ENCODE peak calls at places on chromosomes 4 and X, in ten cellular contexts. W is BJ; G is stimulated activated CD4-positive, alpha-beta T cell treated with anti-CD3 and anti-CD28 coated beads, Interleukin-1b, Interleukin-23, amount 100 ng/mL, for 24 hours; S is NK-92 treated with Interleukin-12 subunit alpha and Interleukin-12 subunit beta, amount 100 ng/mL, for 24 hours; L is HS-27A; F is NCI-H510A treated with DMSO at 0.1 percent for 48 hours; M is GM12892; B is central memory CD4-positive, alpha-beta T cell; J is omental fat pad; U is GM13977. D is an unnamed sample.

GRCh38 chr4:154308207-154308606 is 183.4 kb downstream of the DCHS2 start:
- DNase-seq in W (no peak), G (no peak), S (no peak), L (no peak), F (no peak), M (no peak), B (no peak), J (no peak), U (no peak), D (no peak)

GRCh38 chrX:104137496-104137895 is 19.3 kb downstream of the SLC25A53 start:
- DNase-seq in W (no peak), G (no peak), S (no peak), L (no peak), F (no peak), M (no peak), B (no peak), J (no peak), U (no peak), D (no peak)

GRCh38 chr4:38980903-38981676 is 51.1 kb downstream of the TMEM156 start:
- DNase-seq in W (peak), G (no peak), S (no peak), L (no peak), F (no peak), M (no peak), B (no peak), J (no peak), U (peak), D (no peak)

GRCh38 chr4:73593631-73594241 is 26.5 kb downstream of the RASSF6 start:
- DNase-seq in W (no peak), G (no peak), S (no peak), L (no peak), F (peak), M (no peak), B (no peak), J (no peak), U (no peak), D (no peak)

GRCh38 chrX:133995759-133996158 is 10.4 kb upstream of the GPC3 start:
- DNase-seq in W (no peak), G (no peak), S (no peak), L (no peak), F (no peak), M (no peak), B (no peak), J (no peak), U (no peak), D (no peak)

GRCh38 chrX:133297284-133297683 is 79.1 kb upstream of the TFDP3 start:
- DNase-seq in W (no peak), G (no peak), S (no peak), L (no peak), F (no peak), M (no peak), B (no peak), J (no peak), U (no peak), D (no peak)

GRCh38 chr4:122246551-122246950 is 94.4 kb downstream of the BLTP1 start:
- DNase-seq in W (no peak), G (no peak), S (no peak), L (no peak), F (no peak), M (no peak), B (no peak), J (no peak), U (no peak), D (no peak)

GRCh38 chr4:181550381-181550780 is 692.8 kb upstream of the TENM3 start:
- DNase-seq in W (no peak), G (no peak), S (no peak), L (no peak), F (no peak), M (no peak), B (no peak), J (no peak), U (no peak), D (no peak)

GRCh38 chr4:24262616-24263015 is 321.7 kb downstream of the DHX15 start:
- DNase-seq in W (no peak), G (no peak), S (no peak), L (no peak), F (no peak), M (no peak), B (no peak), J (no peak), U (no peak), D (no peak)

GRCh38 chr4:5435201-5435600 is 273.2 kb downstream of the EVC2 start:
- DNase-seq in W (no peak), G (no peak), S (no peak), L (no peak), F (no peak), M (no peak), B (no peak), J (no peak), U (no peak), D (no peak)

GRCh38 chrX:46770817-46771163 is 11.9 kb upstream of the SLC9A7 start:
- DNase-seq in W (peak), G (no peak), S (no peak), L (peak), F (no peak), M (no peak), B (no peak), J (no peak), U (no peak), D (no peak)

GRCh38 chrX:8939344-8939743 is 94.6 kb downstream of the FAM9B start:
- DNase-seq in W (no peak), G (no peak), S (no peak), L (no peak), F (peak), M (no peak), B (no peak), J (no peak), U (no peak), D (no peak)

GRCh38 chrX:10165580-10166247 is 8.9 kb downstream of the CLCN4 start:
- DNase-seq in W (no peak), G (no peak), S (no peak), L (no peak), F (no peak), M (no peak), B (no peak), J (no peak), U (no peak), D (no peak)

GRCh38 chrX:42466706-42467105 is 311.3 kb downstream of the PPP1R2C start:
- DNase-seq in W (no peak), G (no peak), S (no peak), L (no peak), F (no peak), M (no peak), B (no peak), J (no peak), U (no peak), D (no peak)

GRCh38 chrX:149512225-149512885 is 7.2 kb upstream of the IDS start:
- DNase-seq in W (no peak), G (no peak), S (peak), L (no peak), F (peak), M (no peak), B (peak), J (no peak), U (peak), D (no peak)

GRCh38 chr4:38327174-38327573 is 336.8 kb upstream of the KLF3 start:
- DNase-seq in W (no peak), G (no peak), S (no peak), L (no peak), F (no peak), M (no peak), B (no peak), J (no peak), U (no peak), D (no peak)

GRCh38 chr4:118345813-118346212 is 7.0 kb downstream of the PRSS12 start:
- DNase-seq in W (no peak), G (no peak), S (no peak), L (no peak), F (no peak), M (no peak), B (no peak), J (no peak), U (no peak), D (no peak)

GRCh38 chr4:23909671-23910070 is 19.8 kb upstream of the PPARGC1A start:
- DNase-seq in W (no peak), G (no peak), S (no peak), L (no peak), F (no peak), M (no peak), B (no peak), J (no peak), U (no peak), D (no peak)

GRCh38 chr4:121711263-121712000 is 14.7 kb upstream of the ANXA5 start:
- DNase-seq in W (peak), G (no peak), S (no peak), L (no peak), F (peak), M (no peak), B (no peak), J (peak), U (peak), D (peak)

GRCh38 chrX:19673334-19674040 is 158.2 kb upstream of the MAP3K15 start:
- DNase-seq in W (peak), G (no peak), S (no peak), L (peak), F (no peak), M (no peak), B (no peak), J (peak), U (no peak), D (no peak)

GRCh38 chrX:63058204-63058603 is 292.9 kb downstream of the SPIN4 start:
- DNase-seq in W (no peak), G (no peak), S (no peak), L (no peak), F (no peak), M (no peak), B (no peak), J (no peak), U (no peak), D (no peak)

GRCh38 chrX:154607370-154607769 is 11.7 kb downstream of the CTAG1B start:
- DNase-seq in W (no peak), G (no peak), S (no peak), L (no peak), F (peak), M (no peak), B (no peak), J (no peak), U (no peak), D (peak)

GRCh38 chr4:108601096-108601495 is 19.3 kb upstream of the RPL34 start:
- DNase-seq in W (no peak), G (no peak), S (no peak), L (no peak), F (no peak), M (no peak), B (no peak), J (no peak), U (no peak), D (no peak)

GRCh38 chr4:108774809-108775530 is 12.1 kb upstream of the ETNPPL start:
- DNase-seq in W (no peak), G (no peak), S (no peak), L (no peak), F (no peak), M (no peak), B (no peak), J (no peak), U (no peak), D (peak)

GRCh38 chr4:88765729-88766128 is 68.1 kb upstream of the NAP1L5 start:
- DNase-seq in W (peak), G (no peak), S (no peak), L (peak), F (no peak), M (no peak), B (no peak), J (no peak), U (no peak), D (peak)

GRCh38 chr4:168710353-168710946 is 213.6 kb downstream of the PALLD start:
- DNase-seq in W (no peak), G (no peak), S (no peak), L (no peak), F (no peak), M (no peak), B (no peak), J (no peak), U (peak), D (no peak)

D was measured in breast epithelium.